ENCODE peak calls at places on chromosomes 2 and 18, in four cellular contexts. B is psoas muscle, W is left ventricle myocardium inferior, T is mammary epithelial cell. Q is an unnamed sample. For H3K27me3, the result is how much of the 10 kb centered on the place peaks cover.

GRCh38 chr18:55406374-55407045 is 181.5 kb downstream of the TCF4 start:
- DNase-seq in B (no peak), W (no peak), T (no peak), Q (peak)

GRCh38 chr2:234853739-234854138 is 98.1 kb upstream of the SH3BP4 start:
- DNase-seq in T (no peak), W (no peak), B (no peak), Q (no peak)

GRCh38 chr18:60656563-60656962 is 284.0 kb upstream of the MC4R start:
- DNase-seq in T (no peak), B (no peak), W (no peak), Q (no peak)

GRCh38 chr2:54657664-54658083 is 65.8 kb upstream of the EML6 start:
- DNase-seq in W (peak), T (no peak), B (peak), Q (peak)

GRCh38 chr2:236089271-236090026 is 78.7 kb downstream of the GBX2 start:
- DNase-seq in T (no peak), B (no peak), W (no peak), Q (no peak)

GRCh38 chr18:59469463-59470180 is 110.6 kb upstream of the LMAN1 start:
- DNase-seq in W (peak), T (no peak), B (no peak), Q (peak)

GRCh38 chr2:205903549-205904129 is 182.3 kb downstream of the INO80D start:
- DNase-seq in B (no peak), T (no peak), W (no peak), Q (no peak)

GRCh38 chr2:187098154-187098553 is 249.2 kb upstream of the ZSWIM2 start:
- DNase-seq in B (no peak), W (no peak), T (no peak), Q (no peak)

GRCh38 chr2:152557273-152557879 is 159.9 kb downstream of the PRPF40A start:
- DNase-seq in B (no peak), W (no peak), T (no peak), Q (no peak)

GRCh38 chr2:45765847-45766254 is 114.4 kb downstream of the PRKCE start:
- DNase-seq in B (no peak), W (no peak), T (no peak), Q (no peak)

GRCh38 chr2:2057125-2057721 is 273.9 kb downstream of the MYT1L start:
- DNase-seq in W (peak), T (no peak), B (peak), Q (peak)

GRCh38 chr2:142220901-142221300 is 90.1 kb upstream of the LRP1B start:
- DNase-seq in W (no peak), T (peak), B (no peak), Q (peak)

GRCh38 chr18:13219576-13219975 is 1.0 kb downstream of the LDLRAD4 start:
- DNase-seq in W (no peak), B (no peak), T (no peak), Q (no peak)

GRCh38 chr2:55232863-55233657 is 572 bp downstream of the RPS27A start:
- DNase-seq in B (peak), T (peak), W (no peak), Q (peak)

GRCh38 chr2:2919026-2919425 is 458.6 kb downstream of the EIPR1 start:
- DNase-seq in W (no peak), B (no peak), T (no peak), Q (no peak)

GRCh38 chr18:7572837-7573236 is 5.7 kb downstream of the PTPRM start:
- DNase-seq in W (no peak), B (no peak), T (no peak), Q (no peak)

GRCh38 chr2:200603972-200604371 is 18.2 kb downstream of the AOX1 start:
- DNase-seq in W (no peak), B (no peak), T (peak), Q (no peak)

DNA sequence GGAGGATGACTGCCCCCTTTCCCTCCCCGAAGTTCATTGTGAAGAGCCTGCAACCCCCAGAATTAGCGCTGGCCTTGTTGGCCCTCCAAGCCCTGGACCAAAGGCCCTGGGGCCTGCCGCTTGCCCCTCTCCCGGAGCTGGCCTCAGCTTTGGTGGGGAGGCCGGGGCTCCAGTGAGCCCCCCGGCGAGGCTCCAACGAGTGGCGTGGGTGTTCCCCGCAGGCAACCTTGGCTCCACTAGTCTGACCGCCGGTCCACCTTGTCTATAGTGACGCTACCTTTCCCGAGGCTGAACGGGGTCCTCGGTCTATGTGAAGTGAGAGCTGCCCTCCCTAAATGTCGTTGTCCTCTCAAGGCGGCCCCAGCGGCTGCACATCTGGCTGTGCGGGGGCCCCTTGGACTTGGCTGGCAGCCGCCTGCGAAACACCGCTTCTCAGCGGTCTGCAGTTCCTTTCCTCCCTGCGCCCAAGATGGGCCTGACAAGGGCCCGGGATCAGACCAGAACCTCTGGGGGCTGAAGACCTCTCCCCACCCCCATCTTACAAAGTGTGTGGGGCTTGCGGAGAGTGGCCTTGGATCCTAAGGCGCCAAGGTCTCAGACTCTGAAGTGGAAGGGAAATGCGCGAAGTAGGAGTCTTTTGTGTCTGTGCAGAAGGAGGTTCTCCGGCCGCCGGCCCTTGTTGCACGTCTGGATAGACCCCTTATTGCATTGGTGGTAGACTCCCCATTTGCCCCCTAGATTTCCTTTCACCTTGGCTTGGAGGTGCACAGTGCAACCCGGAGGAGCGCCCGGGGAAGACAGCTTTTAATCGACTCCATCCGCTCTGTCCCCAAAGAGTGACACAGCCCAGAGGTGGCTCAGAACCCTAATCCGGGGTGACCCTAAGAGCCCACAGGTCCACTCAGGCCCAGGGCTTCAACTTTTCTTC is 3.9 kb upstream of the HOXD10 start:
- DNase-seq in W (no peak), B (no peak), T (no peak), Q (no peak)
- H3K27ac ChIP-seq in W (no peak), B (no peak), T (no peak), Q (no peak)

GRCh38 chr2:177021686-177022085 is 190.9 kb upstream of the HNRNPA3 start:
- DNase-seq in T (no peak), W (no peak), B (no peak), Q (no peak)
- H3K27me3 ChIP-seq in T (under half), W (under half), B (under half), Q (under half)

DNA sequence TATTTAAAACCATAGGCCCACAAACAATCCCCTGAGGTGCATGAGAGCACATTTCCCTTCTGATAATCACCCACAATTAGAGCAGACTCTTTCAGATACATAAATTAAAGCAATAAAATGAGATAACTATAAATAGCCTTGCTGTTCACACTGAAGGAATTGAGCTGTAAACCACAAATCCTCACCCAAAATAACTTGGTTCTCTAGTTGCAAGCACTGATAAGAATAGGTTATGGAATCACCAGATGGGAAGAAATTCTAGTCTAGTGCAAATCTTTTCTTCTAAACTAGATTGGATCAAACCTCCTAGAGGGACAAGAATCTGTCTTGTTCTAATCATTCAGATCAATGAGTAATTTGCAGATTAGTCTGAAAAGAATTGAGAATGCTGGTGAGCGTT is 64.6 kb downstream of the NAB1 start:
- DNase-seq in W (no peak), T (no peak), B (no peak), Q (no peak)
- H3K4me3 ChIP-seq in W (no peak), T (no peak), B (no peak), Q (no peak)

DNA sequence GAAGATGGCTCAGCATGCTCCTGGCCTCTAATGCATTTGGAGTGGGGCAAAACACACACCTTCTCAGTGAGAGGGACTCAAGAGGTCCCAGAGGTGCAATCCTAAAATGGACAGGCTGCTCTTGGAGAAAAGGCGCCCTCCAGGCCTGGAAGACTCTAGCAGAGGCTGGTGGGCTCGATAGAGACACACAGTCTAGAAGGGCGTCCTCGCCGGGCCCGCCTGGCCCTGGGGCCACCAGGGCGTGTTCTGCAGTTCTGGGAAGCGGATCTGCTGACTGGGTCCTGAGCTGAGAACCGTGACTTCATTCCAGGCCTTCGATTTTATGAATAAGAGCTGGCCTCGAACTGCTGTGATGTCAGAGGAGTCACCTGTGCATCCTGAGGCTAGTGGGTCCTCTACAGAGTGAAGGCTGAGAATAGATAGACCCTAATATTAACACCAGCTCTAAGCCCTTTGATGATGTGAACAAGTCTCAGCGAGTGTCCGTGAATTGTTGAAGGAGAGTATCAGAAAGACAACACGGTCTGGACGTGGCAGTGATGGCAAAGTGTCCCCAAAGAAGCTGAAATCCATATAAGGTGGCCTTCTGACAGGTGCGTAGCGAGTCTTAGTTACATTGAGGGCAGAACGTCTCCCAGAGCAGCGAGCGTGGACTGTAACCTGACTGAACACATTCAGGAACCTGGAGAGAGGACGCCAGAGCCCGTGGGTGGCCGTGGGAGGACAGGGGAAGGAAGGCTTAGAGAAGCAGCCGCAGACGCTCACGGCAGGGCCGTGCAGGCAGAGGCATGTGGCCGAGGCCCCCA is 136.9 kb downstream of the PTGR3 start:
- DNase-seq in B (no peak), T (no peak), W (no peak), Q (no peak)
- H3K27ac ChIP-seq in B (no peak), T (no peak), W (peak), Q (no peak)

DNA sequence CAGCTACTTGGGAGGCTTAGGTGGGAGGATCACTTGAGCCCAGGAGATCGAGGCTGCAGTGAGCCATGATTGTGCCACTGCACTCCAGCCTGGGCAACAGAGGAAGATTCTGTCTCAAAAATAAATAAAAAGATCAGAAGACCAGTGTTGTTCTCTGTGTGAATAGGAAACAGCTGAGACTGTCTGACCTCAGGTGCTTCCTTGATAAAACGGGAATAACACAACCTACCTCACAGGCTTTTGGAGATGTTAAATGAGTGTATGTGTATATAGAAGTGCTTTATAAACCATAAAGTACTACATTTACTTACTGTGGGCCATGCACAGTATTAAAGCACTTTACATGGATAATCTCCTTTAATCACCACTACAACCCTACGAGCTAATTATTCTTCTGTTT is 9.9 kb upstream of the CETN1 start:
- DNase-seq in B (no peak), W (no peak), T (no peak), Q (no peak)
- H3K27me3 ChIP-seq in B (under half), W (under half), T (under half), Q (under half)

GRCh38 chr2:106192752-106193490 is 1.2 kb downstream of the UXS1 start:
- DNase-seq in W (no peak), B (peak), T (peak), Q (no peak)
- H3K4me3 ChIP-seq in W (peak), B (peak), T (peak), Q (peak)

DNA sequence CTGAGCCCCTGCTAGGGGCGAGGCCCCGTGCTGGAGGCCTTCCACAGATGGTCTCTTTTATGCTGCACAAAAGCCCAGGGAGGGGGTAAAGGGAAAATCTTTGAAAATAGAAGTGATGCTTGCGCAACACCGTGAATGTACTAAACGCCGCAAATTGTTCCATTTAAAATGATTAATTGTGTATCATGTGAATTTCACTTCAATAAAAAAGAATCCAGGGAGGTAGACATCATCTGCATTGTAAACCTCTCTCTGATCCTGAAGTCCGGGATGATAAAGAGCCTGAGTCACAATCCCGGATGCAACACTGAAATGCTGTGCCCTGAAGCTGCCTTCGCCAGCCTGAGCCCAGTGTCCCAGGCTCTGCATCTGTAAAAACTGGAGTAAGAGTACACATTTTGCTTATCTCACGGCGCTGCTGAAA is 107.7 kb upstream of the PPP1CB start:
- DNase-seq in T (peak), B (no peak), W (no peak), Q (no peak)
- H3K27ac ChIP-seq in T (peak), B (no peak), W (peak), Q (peak)

DNA sequence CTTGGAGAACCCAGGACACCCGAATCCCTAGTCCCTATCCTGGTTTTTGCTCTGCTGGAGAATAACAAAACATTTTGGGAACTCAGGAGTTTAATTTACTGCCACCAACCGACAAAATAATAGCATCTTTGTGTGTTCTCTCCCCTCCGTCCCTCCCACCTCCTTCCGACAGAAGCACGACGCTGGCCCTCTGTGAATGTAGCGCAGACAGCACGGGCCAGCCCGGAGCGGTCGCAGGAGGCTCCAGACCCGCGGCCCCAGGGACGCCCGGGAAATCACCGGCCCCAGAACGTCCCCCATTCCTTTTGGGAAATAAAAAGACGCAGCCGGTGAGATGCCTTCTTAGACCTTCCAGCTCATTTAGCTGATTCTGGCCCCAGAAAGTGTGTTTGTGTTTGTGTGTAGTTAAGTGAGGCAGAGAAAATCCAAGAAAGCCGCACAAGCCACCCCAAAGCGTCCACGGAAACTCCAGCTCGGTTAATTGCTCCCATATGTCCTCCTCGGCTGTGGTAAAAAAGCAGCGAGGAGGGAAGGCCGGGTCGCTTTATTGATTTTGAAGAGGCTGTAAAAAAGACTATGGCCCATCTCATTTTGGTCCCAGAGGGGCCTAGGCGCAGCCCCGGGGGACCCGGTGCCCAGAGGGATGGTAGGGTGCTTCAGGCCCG is 577 bp upstream of the TANC1 start:
- DNase-seq in W (peak), T (peak), B (peak), Q (peak)
- H3K27me3 ChIP-seq in W (under half), T (under half), B (under half), Q (under half)

GRCh38 chr18:48581206-48581605 is 42.4 kb downstream of the CTIF start:
- DNase-seq in W (no peak), B (no peak), T (no peak), Q (no peak)
- H3K4me3 ChIP-seq in W (no peak), B (no peak), T (no peak), Q (no peak)